ENCODE peak calls at places on chromosomes 3 and 15, in six cellular contexts. D, U, R, K, G and J are unnamed samples.

GRCh38 chr3:52438104-52438376 is 6.9 kb downstream of the SEMA3G start:
- DNase-seq in K (no peak), D (no peak), G (no peak), U (no peak), R (no peak), J (no peak)

GRCh38 chr3:123159926-123160635 is 41.7 kb upstream of the SEC22A start:
- DNase-seq in D (no peak), G (no peak), U (peak), R (no peak), K (no peak), J (no peak)

GRCh38 chr3:55879901-55880331 is 392.8 kb upstream of the WNT5A start:
- DNase-seq in R (no peak), D (no peak), U (no peak), K (no peak), G (no peak), J (peak)

GRCh38 chr3:101284757-101285156 is 35.6 kb downstream of the IMPG2 start:
- DNase-seq in G (no peak), D (no peak), K (no peak), U (no peak), R (no peak), J (no peak)

GRCh38 chr3:134258761-134259347 is 8.2 kb upstream of the RYK start:
- DNase-seq in U (no peak), R (no peak), G (no peak), K (no peak), D (no peak), J (no peak)

GRCh38 chr3:12585181-12585580 is 28.3 kb downstream of the MKRN2 start:
- DNase-seq in G (no peak), U (no peak), D (no peak), R (no peak), K (no peak), J (no peak)

GRCh38 chr15:33553157-33553556 is 242.4 kb downstream of the RYR3 start:
- DNase-seq in U (no peak), G (no peak), D (no peak), K (no peak), R (no peak), J (no peak)

GRCh38 chr3:105827959-105828358 is 40.9 kb downstream of the CBLB start:
- DNase-seq in R (peak), U (peak), K (peak), G (peak), D (peak), J (peak)

GRCh38 chr3:23308986-23309625 is 106.0 kb downstream of the UBE2E2 start:
- DNase-seq in D (no peak), R (no peak), K (no peak), U (no peak), G (no peak), J (no peak)

GRCh38 chr3:65483475-65483874 is 555.2 kb downstream of the MAGI1 start:
- DNase-seq in D (no peak), K (no peak), R (no peak), G (no peak), U (no peak), J (peak)

GRCh38 chr3:192482391-192482790 is 244.9 kb downstream of the FGF12 start:
- DNase-seq in D (no peak), G (no peak), K (no peak), R (no peak), U (no peak), J (no peak)

GRCh38 chr15:72196409-72197044 is 1.1 kb downstream of the GRAMD2A start:
- DNase-seq in U (no peak), K (no peak), R (no peak), G (no peak), D (no peak), J (no peak)

GRCh38 chr3:126146525-126147146 is 33.8 kb downstream of the ALDH1L1 start:
- DNase-seq in U (no peak), K (no peak), D (no peak), R (no peak), G (no peak), J (no peak)

GRCh38 chr15:68199340-68199739 is 5.8 kb downstream of the CALML4 start:
- DNase-seq in U (peak), K (no peak), D (no peak), G (no peak), R (no peak), J (no peak)

GRCh38 chr15:38508647-38509046 is 54.7 kb downstream of the FAM98B start:
- DNase-seq in R (no peak), U (no peak), G (no peak), D (no peak), K (no peak), J (no peak)

GRCh38 chr15:82081904-82082810 is 36.3 kb upstream of the MEX3B start:
- DNase-seq in R (no peak), K (no peak), D (no peak), U (peak), G (peak), J (no peak)

GRCh38 chr3:122754867-122755835 is 38.5 kb downstream of the HSPBAP1 start:
- DNase-seq in K (peak), R (no peak), D (peak), U (peak), G (peak), J (no peak)

GRCh38 chr3:40679289-40679688 is 154.5 kb downstream of the ZNF621 start:
- DNase-seq in G (no peak), U (no peak), K (no peak), R (no peak), D (no peak), J (no peak)

GRCh38 chr15:92377083-92377789 is 16.4 kb upstream of the ST8SIA2 start:
- DNase-seq in R (no peak), D (no peak), K (no peak), G (no peak), U (no peak), J (no peak)

GRCh38 chr15:85771781-85772445 is 22.8 kb downstream of the KLHL25 start:
- DNase-seq in R (no peak), U (no peak), K (no peak), D (no peak), G (no peak), J (no peak)

GRCh38 chr3:194139085-194139976 is 3.4 kb downstream of the HES1 start:
- DNase-seq in G (peak), U (peak), K (peak), R (no peak), D (no peak), J (peak)

GRCh38 chr3:11024181-11024580 is 31.6 kb downstream of the SLC6A1 start:
- DNase-seq in K (no peak), G (no peak), R (no peak), U (no peak), D (no peak), J (no peak)

GRCh38 chr3:11019116-11019515 is 26.6 kb downstream of the SLC6A1 start:
- DNase-seq in R (no peak), D (no peak), K (no peak), U (no peak), G (no peak), J (no peak)

GRCh38 chr3:11020764-11021163 is 28.2 kb downstream of the SLC6A1 start:
- DNase-seq in R (no peak), D (no peak), U (no peak), G (no peak), K (no peak), J (no peak)

GRCh38 chr3:11022115-11022514 is 29.6 kb downstream of the SLC6A1 start:
- DNase-seq in U (no peak), R (no peak), D (no peak), K (no peak), G (no peak), J (no peak)

GRCh38 chr3:11021611-11022011 is 29.1 kb downstream of the SLC6A1 start:
- DNase-seq in U (no peak), R (no peak), G (no peak), D (no peak), K (no peak), J (no peak)
- TF ChIP-seq JUND in U (no peak), R (no peak), G (no peak), D (no peak), K (no peak), J (no peak)

DNA sequence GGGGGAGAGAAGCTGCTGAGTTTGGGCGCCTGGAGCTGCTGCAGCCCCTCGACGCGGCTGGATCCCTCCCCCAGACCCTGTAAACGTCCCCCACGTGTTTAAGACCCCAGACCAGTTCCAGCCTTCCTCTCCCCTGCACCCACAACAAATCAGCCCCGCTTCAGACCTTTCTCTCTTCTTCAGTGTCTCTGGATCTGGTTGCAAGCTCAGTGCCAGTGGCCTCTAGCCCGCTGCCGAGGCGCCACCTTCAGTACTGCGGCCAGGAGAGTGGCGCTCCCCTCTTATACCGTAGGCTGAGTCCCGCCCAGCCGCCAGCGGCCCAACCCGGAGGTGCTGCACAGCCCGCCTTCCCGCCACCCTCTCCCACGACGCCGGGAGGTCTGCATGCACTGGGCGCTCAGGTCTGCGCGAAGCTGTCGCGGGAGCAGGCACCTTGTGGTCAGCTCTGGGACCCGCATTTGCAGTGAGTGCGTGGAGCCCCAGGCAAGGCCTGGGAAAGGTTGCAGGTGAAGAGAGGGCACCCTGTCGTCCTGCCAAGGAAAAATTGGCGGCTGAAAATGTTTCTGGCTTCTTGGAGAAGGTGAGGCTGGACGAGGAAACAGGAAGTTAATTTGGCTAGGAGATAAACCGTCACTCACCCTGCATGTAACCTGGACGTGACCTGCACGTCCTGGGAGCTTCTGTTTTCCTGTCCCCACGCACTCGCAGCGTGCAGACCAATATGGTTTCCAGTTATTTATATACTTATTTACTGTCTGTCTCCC is at the start of gene C2CD4B:
- DNase-seq in G (no peak), D (no peak), R (no peak), K (no peak), U (peak), J (no peak)
- TF ChIP-seq JUND in G (no peak), D (no peak), R (no peak), K (no peak), U (no peak), J (no peak)

DNA sequence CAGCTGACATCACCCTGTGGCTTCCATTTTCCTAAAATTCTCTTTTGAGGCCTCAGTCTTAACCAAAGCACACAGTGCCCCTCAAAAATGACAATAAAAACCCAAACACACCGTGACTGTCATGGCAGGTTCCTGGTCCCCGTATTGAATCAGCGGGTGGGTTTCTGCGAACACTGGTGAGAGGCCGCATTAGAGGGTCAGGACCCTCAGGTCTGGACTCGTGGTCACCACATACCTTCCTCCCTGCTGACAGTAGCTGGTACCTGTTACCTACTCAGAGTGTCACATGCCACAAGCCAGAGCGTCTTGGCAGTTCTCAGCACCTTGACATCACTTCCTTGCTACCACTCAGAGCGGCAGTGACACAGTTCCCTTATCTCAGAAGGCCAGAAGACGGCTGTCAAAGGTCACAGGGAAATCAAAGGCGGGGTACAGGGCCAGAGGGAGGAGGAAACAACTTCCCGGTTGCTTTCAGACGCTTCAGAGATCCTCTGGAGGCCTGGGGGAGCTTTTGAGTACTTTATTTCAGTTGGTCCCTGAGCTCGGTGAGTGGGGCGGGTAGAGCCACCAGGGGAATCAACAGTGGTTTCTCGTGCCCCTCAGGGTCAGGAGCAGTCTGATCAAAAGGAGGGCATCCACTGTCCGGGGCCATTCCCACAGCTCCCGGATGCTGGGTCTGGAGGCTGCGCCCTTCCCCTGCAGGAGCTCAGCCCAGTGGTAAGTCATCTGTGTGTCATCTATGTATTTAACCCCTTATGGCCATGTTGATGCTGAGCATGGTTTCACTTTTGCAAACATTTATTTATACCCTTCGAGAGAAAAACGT is at the start of the genes CCR5AS and CCRL2:
- DNase-seq in R (no peak), U (no peak), G (peak), D (no peak), K (no peak), J (no peak)
- TF ChIP-seq JUND in R (no peak), U (no peak), G (peak), D (no peak), K (no peak), J (no peak)

DNA sequence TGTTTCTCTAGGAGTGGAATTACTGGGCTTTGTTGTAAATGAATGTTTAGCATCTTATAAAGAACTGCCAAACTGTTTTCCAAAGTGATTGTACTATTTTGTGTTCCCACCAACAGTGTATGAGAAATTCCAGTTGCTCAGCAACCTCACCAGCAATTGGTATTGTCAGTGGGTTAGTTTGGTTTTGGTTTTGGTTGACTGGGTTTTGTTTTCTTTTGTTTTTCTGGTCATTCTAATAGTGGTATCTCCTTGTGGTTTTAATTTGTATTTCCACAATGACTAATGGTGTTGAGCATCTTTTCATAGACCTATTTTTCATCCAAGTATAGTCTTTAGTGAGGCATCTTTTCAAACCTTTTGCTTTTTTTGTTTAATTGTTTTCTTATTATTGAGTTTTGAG is 27.1 kb downstream of the FILIP1L start:
- DNase-seq in R (no peak), U (no peak), K (no peak), D (no peak), G (no peak), J (no peak)
- TF ChIP-seq JUND in R (no peak), U (peak), K (no peak), D (no peak), G (no peak), J (no peak)

GRCh38 chr3:165254812-165255211 is 58.6 kb upstream of the SLITRK3 start:
- DNase-seq in R (no peak), G (no peak), D (peak), K (peak), U (peak), J (peak)

GRCh38 chr3:165259518-165260193 is 63.5 kb upstream of the SLITRK3 start:
- DNase-seq in D (no peak), G (no peak), K (no peak), R (no peak), U (no peak), J (no peak)

DNA sequence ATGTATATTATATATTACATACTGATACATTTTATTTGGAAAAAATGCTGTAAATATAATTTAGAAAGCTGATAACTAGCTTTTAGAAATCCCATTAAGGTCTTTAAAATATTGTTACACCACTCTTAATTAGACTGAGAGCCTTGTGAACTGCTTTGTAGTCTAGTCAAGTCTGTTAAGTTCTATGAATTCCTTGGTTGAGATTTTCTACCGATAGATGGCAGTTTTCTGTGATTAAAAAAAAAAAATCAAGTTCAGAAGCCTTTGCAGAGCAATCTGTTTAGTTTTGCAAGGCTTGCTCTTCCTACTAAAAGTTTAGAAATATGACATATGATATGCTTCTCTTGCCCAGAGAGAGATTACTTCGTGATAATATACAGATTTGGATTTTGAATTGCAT is 60.4 kb upstream of the SLITRK3 start:
- DNase-seq in R (no peak), U (no peak), G (no peak), K (no peak), D (no peak), J (peak)
- TF ChIP-seq JUND in R (no peak), U (no peak), G (no peak), K (no peak), D (no peak), J (no peak)

DNA sequence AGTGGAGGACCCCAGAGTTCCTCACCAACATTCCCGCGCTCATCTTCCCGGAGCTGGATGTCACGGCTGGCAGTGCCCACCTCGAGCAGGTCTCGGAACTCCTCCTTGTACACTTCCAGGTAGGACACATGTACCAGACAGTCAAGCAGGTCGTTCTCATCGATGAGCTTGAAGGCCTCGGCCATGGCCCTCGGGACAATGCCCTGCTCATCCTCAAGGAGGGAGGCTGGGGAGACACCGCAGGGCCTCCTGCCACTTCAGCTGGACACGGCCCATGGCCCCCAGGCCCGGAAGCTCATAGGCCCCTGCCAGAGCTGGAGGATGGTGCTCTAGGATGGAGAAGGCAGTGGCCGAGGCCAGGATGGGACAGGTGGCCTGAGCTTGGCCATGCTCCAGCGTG is 5.6 kb downstream of the KIF7 start:
- DNase-seq in U (peak), D (no peak), K (no peak), G (no peak), R (no peak), J (no peak)
- TF ChIP-seq JUND in U (no peak), D (no peak), K (no peak), G (no peak), R (no peak), J (no peak)

GRCh38 chr3:77370413-77370812 is 330.5 kb downstream of the ROBO2 start:
- DNase-seq in D (no peak), R (no peak), K (no peak), U (no peak), G (no peak), J (no peak)
- TF ChIP-seq JUND in D (no peak), R (no peak), K (no peak), U (no peak), G (no peak), J (no peak)

GRCh38 chr3:36679384-36680200 is 84.8 kb downstream of the DCLK3 start:
- DNase-seq in D (peak), K (no peak), R (no peak), G (no peak), U (no peak), J (no peak)
- TF ChIP-seq JUND in D (peak), K (no peak), R (no peak), G (peak), U (peak), J (no peak)

DNA sequence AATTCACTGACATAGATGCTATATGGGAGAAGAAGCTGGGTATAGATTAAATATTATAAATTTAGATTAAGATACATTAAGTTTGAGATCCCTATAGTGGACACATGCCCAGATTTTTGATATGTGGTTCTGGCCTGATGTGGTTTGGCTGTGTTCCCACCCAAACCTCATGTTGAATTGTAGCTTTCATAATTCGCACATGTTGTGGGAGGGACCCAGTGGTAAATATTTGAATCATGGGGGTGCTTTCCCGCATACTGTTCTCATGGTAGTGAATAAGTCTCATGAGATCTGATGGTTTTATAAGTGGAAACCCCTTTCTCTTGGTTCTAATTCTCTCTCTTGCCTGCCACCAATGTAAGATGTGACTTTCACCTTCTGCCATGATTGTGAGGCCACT is 189.4 kb upstream of the CD96 start:
- DNase-seq in K (no peak), G (no peak), D (no peak), R (no peak), U (no peak), J (no peak)
- TF ChIP-seq JUND in K (no peak), G (no peak), D (no peak), R (no peak), U (no peak), J (no peak)